ENCODE peak calls at places on chromosomes 16 and 17, in seven cellular contexts. T, I, Q, Y, C, N and S are unnamed samples.

GRCh38 chr16:51818342-51818944 is 667.4 kb upstream of the SALL1 start:
- DNase-seq in T (no peak), I (no peak), Q (peak; percentile 78), Y (peak; percentile 20), C (no peak), N (peak; percentile 34), S (peak; percentile 56)

GRCh38 chr17:42414782-42415409 is 8.2 kb downstream of the CAVIN1 start:
- DNase-seq in T (peak; percentile 32), I (no peak), Q (no peak), Y (no peak), C (no peak), N (no peak), S (no peak)

GRCh38 chr16:369275-369865 is 968 bp downstream of the MRPL28 start:
- DNase-seq in T (no peak), I (no peak), Q (no peak), Y (no peak), C (no peak), N (no peak), S (no peak)

GRCh38 chr17:17554266-17554665 is 37.2 kb downstream of the PEMT start:
- DNase-seq in T (no peak), I (no peak), Q (no peak), Y (no peak), C (no peak), N (no peak), S (no peak)

GRCh38 chr17:57215317-57215716 is 41.0 kb upstream of the MSI2 start:
- DNase-seq in T (no peak), I (no peak), Q (peak; percentile 67), Y (no peak), C (peak; percentile 15), N (no peak), S (peak; percentile 74)

GRCh38 chr16:30149250-30149885 is 26.3 kb upstream of the MAPK3 start:
- DNase-seq in T (no peak), I (no peak), Q (no peak), Y (no peak), C (no peak), N (no peak), S (no peak)

GRCh38 chr17:50380369-50381259 is 7.6 kb downstream of the EME1 start:
- DNase-seq in T (no peak), I (no peak), Q (no peak), Y (no peak), C (no peak), N (no peak), S (no peak)

GRCh38 chr16:12439443-12440232 is 364.0 kb downstream of the CPPED1 start:
- DNase-seq in T (no peak), I (no peak), Q (no peak), Y (no peak), C (no peak), N (peak; percentile 29), S (no peak)

GRCh38 chr17:43418441-43419374 is 19.9 kb downstream of the ARL4D start:
- DNase-seq in T (no peak), I (peak; percentile 94), Q (peak; percentile 92), Y (no peak), C (peak; percentile 74), N (peak; percentile 84), S (peak; percentile 25)

GRCh38 chr17:10683853-10684252 is 13.5 kb downstream of the SCO1 start:
- DNase-seq in T (no peak), I (no peak), Q (peak; percentile 40), Y (no peak), C (no peak), N (no peak), S (peak; percentile 61)

GRCh38 chr17:69501591-69502468 is 87.3 kb downstream of the MAP2K6 start:
- DNase-seq in T (no peak), I (no peak), Q (peak; percentile 88), Y (peak; percentile 38), C (no peak), N (peak; percentile 64), S (peak; percentile 37)

GRCh38 chr17:58694302-58694701 is 1.9 kb downstream of the RAD51C start:
- DNase-seq in T (no peak), I (no peak), Q (no peak), Y (no peak), C (peak; percentile 42), N (no peak), S (no peak)

GRCh38 chr17:3030096-3030495 is 33.3 kb downstream of the OR1D5 start:
- DNase-seq in T (no peak), I (no peak), Q (peak; percentile 86), Y (no peak), C (no peak), N (no peak), S (peak; percentile 98)

GRCh38 chr16:68892898-68893297 is 49.6 kb downstream of the TANGO6 start:
- DNase-seq in T (no peak), I (no peak), Q (no peak), Y (no peak), C (no peak), N (no peak), S (no peak)

GRCh38 chr16:81645303-81645702 is 133.8 kb upstream of the PLCG2 start:
- DNase-seq in T (no peak), I (peak; percentile 60), Q (peak; percentile 82), Y (peak; percentile 81), C (no peak), N (peak; percentile 63), S (peak; percentile 61)

GRCh38 chr16:88012360-88012759 is 61.1 kb downstream of the BANP start:
- DNase-seq in T (no peak), I (no peak), Q (no peak), Y (no peak), C (no peak), N (no peak), S (no peak)

GRCh38 chr16:84247844-84248243 is 8.0 kb upstream of the KCNG4 start:
- DNase-seq in T (no peak), I (no peak), Q (no peak), Y (no peak), C (peak; percentile 47), N (no peak), S (no peak)

GRCh38 chr17:65975878-65976277 is 216.1 kb downstream of the CEP112 start:
- DNase-seq in T (no peak), I (no peak), Q (no peak), Y (no peak), C (no peak), N (no peak), S (no peak)

GRCh38 chr16:27199747-27200146 is 3.6 kb upstream of the KDM8 start:
- DNase-seq in T (no peak), I (no peak), Q (no peak), Y (no peak), C (no peak), N (no peak), S (no peak)

GRCh38 chr17:72810991-72811508 is 281.4 kb downstream of the SLC39A11 start:
- DNase-seq in T (no peak), I (no peak), Q (no peak), Y (no peak), C (no peak), N (no peak), S (no peak)

GRCh38 chr17:7945651-7946050 is 13.6 kb downstream of the CNTROB start:
- DNase-seq in T (no peak), I (no peak), Q (no peak), Y (no peak), C (no peak), N (no peak), S (no peak)

GRCh38 chr16:14111713-14112538 is 40.8 kb downstream of the MRTFB start:
- DNase-seq in T (no peak), I (peak; percentile 45), Q (peak; percentile 41), Y (no peak), C (no peak), N (peak; percentile 56), S (peak; percentile 68)

GRCh38 chr16:53216798-53217197 is 162.0 kb downstream of the CHD9 start:
- DNase-seq in T (no peak), I (no peak), Q (no peak), Y (no peak), C (no peak), N (no peak), S (no peak)

GRCh38 chr17:6711081-6711674 is 2.0 kb downstream of the SLC13A5 start:
- DNase-seq in T (no peak), I (no peak), Q (no peak), Y (no peak), C (no peak), N (peak; percentile 27), S (no peak)

GRCh38 chr17:44221072-44221861 is 1.8 kb upstream of the UBTF start:
- DNase-seq in T (no peak), I (peak; percentile 73), Q (peak; percentile 88), Y (no peak), C (peak; percentile 67), N (peak; percentile 76), S (peak; percentile 83)

GRCh38 chr17:51795401-51795800 is 363.1 kb downstream of the CA10 start:
- DNase-seq in T (no peak), I (no peak), Q (no peak), Y (no peak), C (no peak), N (no peak), S (no peak)